ENCODE peak calls at places on chromosomes 5 and 9, in six cellular contexts. R is aorta; M is HepG2; D is CD8-positive, alpha-beta memory T cell; P is GM23248; B is K562. A is an unnamed sample. For H3K36me3, the result is how much of the 10 kb centered on the place peaks cover.

GRCh38 chr5:39209924-39210323 is 9.4 kb downstream of the FYB1 start:
- DNase-seq in D (peak), P (no peak), M (no peak), R (peak), B (no peak), A (peak)

GRCh38 chr5:171961117-171961516 is 45.3 kb downstream of the FBXW11 start:
- DNase-seq in M (no peak), D (no peak), B (no peak), P (no peak), R (no peak), A (no peak)

GRCh38 chr9:110255417-110256141 is 728 bp downstream of the TXN start:
- DNase-seq in B (peak), D (peak), P (peak), M (peak), R (peak), A (peak)

GRCh38 chr9:119836036-119836435 is 466.8 kb upstream of the BRINP1 start:
- DNase-seq in B (no peak), D (no peak), P (no peak), R (no peak), M (no peak), A (no peak)

GRCh38 chr5:75044406-75044805 is 8.0 kb downstream of the GCNT4 start:
- DNase-seq in B (no peak), P (peak), M (no peak), R (no peak), D (no peak), A (no peak)

GRCh38 chr9:114385412-114386181 is 2.2 kb downstream of the AKNA start:
- DNase-seq in M (peak), R (peak), D (peak), P (peak), B (no peak), A (peak)

GRCh38 chr5:74641778-74642542 is 1.4 kb upstream of the ENC1 start:
- DNase-seq in D (no peak), P (peak), M (peak), R (no peak), B (peak), A (no peak)

GRCh38 chr9:83027153-83027867 is 35.6 kb downstream of the RASEF start:
- DNase-seq in M (peak), D (no peak), P (peak), B (no peak), R (no peak), A (no peak)

GRCh38 chr5:55176176-55176818 is 3.3 kb upstream of the CDC20B start:
- DNase-seq in P (peak), R (no peak), B (peak), M (peak), D (no peak), A (no peak)

GRCh38 chr5:44051591-44051990 is 337.6 kb downstream of the FGF10 start:
- DNase-seq in B (no peak), D (no peak), P (no peak), R (no peak), M (no peak), A (no peak)

GRCh38 chr5:151132959-151133358 is 24.6 kb downstream of the ANXA6 start:
- DNase-seq in M (no peak), R (peak), P (no peak), B (no peak), D (no peak), A (no peak)

GRCh38 chr5:151130235-151130921 is 27.2 kb downstream of the ANXA6 start:
- DNase-seq in R (peak), M (no peak), D (no peak), P (no peak), B (no peak), A (no peak)

GRCh38 chr5:151130922-151131891 is 26.4 kb downstream of the ANXA6 start:
- DNase-seq in P (no peak), B (no peak), M (no peak), R (peak), D (no peak), A (no peak)

GRCh38 chr5:151137067-151137825 is 20.3 kb downstream of the ANXA6 start:
- DNase-seq in P (no peak), D (no peak), B (no peak), R (no peak), M (no peak), A (no peak)

DNA sequence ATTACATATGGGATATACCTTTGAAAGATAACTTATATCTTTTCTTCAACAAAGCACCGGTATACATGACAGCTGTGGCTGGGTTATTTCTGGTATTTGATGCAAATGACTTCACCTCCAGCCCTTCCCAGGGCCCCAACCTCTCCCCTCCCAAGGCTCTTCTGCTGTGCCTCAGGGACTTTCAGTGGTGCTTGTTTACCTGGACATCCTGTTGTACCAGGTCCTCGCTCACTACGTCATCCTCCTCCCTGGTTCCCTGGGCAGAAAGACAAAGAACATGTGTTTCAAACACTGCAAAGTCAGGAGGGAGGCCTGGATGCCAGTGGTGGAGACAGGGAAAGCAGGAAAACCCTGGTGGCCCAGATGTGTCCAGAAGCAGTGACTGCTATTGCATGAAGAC is 23.4 kb downstream of the ANXA6 start:
- DNase-seq in B (no peak), D (no peak), M (no peak), P (no peak), R (no peak), A (no peak)
- H3K36me3 ChIP-seq in B (under half), D (half or more), M (half or more), P (half or more), R (under half), A (half or more)

GRCh38 chr9:131722260-131722659 is 17.6 kb downstream of the RAPGEF1 start:
- DNase-seq in R (no peak), D (no peak), B (no peak), M (no peak), P (no peak), A (no peak)

GRCh38 chr9:131717719-131718460 is 22.0 kb downstream of the RAPGEF1 start:
- DNase-seq in P (no peak), M (no peak), D (no peak), B (no peak), R (no peak), A (no peak)

GRCh38 chr9:131721096-131721495 is 18.8 kb downstream of the RAPGEF1 start:
- DNase-seq in B (no peak), D (no peak), P (no peak), M (no peak), R (no peak), A (no peak)

GRCh38 chr9:131719262-131719908 is 20.5 kb downstream of the RAPGEF1 start:
- DNase-seq in R (no peak), M (no peak), B (no peak), P (no peak), D (no peak), A (no peak)

GRCh38 chr9:131720330-131720729 is 19.5 kb downstream of the RAPGEF1 start:
- DNase-seq in D (no peak), R (no peak), P (no peak), B (no peak), M (no peak), A (no peak)
- H3K36me3 ChIP-seq in D (under half), R (under half), P (under half), B (under half), M (under half), A (under half)

DNA sequence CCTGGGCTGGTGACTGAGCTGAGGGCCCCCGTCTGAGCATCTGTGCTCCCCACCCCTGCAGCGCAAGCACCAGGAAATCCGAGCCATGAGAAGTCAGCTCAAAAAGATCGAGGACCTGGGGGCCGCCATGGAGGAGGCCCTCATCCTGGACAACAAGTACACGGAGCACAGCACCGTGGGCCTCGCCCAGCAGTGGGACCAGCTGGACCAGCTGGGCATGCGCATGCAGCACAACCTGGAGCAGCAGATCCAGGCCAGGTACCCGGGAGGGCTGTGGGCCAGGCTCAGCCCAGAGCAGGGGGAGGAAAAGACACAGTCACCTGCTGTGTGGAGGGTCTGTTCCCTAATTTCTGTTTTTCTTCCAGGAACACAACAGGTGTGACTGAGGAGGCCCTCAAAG is 24.6 kb downstream of the DYNC2I2 start:
- DNase-seq in M (no peak), R (peak), D (no peak), B (no peak), P (no peak), A (no peak)
- H3K36me3 ChIP-seq in M (under half), R (under half), D (under half), B (half or more), P (under half), A (half or more)

DNA sequence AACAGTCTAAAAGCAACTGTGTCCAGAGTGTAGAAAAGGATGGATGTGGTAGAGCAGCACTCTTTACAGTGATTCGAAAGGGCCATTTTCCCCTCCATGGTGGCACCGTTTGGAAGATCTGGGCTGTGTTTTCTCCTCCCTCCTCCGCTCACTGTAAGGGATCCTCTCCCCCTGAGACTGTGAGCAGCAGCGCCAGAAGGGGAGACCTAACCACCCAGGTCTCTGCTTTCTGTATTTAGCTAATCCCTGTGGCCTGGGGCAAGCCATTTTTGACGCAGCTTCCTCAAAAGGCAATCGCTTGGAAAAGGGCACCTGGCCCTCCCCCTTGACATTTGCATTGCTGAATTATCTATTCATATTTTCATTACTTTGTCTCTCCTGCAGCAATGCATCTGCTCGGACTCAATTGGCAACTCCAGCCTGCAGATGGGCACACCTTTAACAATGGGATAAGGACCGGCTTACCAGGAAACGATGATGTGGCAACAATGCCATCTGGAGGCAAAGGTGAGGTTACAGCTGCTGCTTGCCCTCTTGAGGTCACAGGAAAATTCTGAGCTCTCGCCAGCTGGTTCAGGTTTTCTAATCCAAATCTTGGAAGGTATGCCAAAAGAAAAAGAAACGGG is 244.3 kb upstream of the WWC1 start:
- DNase-seq in B (peak), P (peak), R (no peak), M (peak), D (no peak), A (no peak)
- H3K36me3 ChIP-seq in B (under half), P (under half), R (under half), M (under half), D (under half), A (under half)

GRCh38 chr5:149550608-149551226 is 522 bp downstream of the CSNK1A1 start:
- DNase-seq in D (no peak), M (no peak), B (peak), R (peak), P (peak), A (no peak)

GRCh38 chr5:149549461-149550266 is 1.6 kb downstream of the CSNK1A1 start:
- DNase-seq in D (peak), P (peak), B (peak), M (peak), R (no peak), A (peak)

GRCh38 chr5:149551227-149552037 is at the start of gene CSNK1A1:
- DNase-seq in M (peak), D (peak), B (peak), P (peak), R (peak), A (peak)

GRCh38 chr5:149552038-149552494 is 827 bp upstream of the CSNK1A1 start:
- DNase-seq in P (no peak), B (no peak), M (no peak), D (no peak), R (no peak), A (no peak)

GRCh38 chr5:149550267-149550582 is 1.0 kb downstream of the CSNK1A1 start:
- DNase-seq in M (no peak), B (no peak), R (no peak), D (peak), P (peak), A (no peak)
- H3K36me3 ChIP-seq in M (under half), B (half or more), R (under half), D (under half), P (under half), A (under half)

A was measured in effector memory CD4-positive, alpha-beta T cell.